ENCODE peak calls at places on chromosomes 12 and 14, in four cellular contexts. J, T, E and K are unnamed samples.

GRCh38 chr14:55938249-55938791 is 179.9 kb upstream of the PELI2 start:
- DNase-seq in J (no peak), T (no peak), E (no peak), K (no peak)

GRCh38 chr12:66403746-66404145 is 101.5 kb downstream of the HELB start:
- DNase-seq in J (no peak), T (no peak), E (no peak), K (no peak)

GRCh38 chr12:8088574-8088973 is 6.5 kb downstream of the NECAP1 start:
- DNase-seq in J (no peak), T (no peak), E (no peak), K (no peak)

GRCh38 chr14:105141486-105142281 is 26.9 kb downstream of the JAG2 start:
- DNase-seq in J (no peak), T (no peak), E (no peak), K (no peak)

GRCh38 chr12:94560416-94561221 is 89.7 kb downstream of the TMCC3 start:
- DNase-seq in J (peak), T (no peak), E (no peak), K (no peak)

GRCh38 chr12:53644133-53644532 is 18.0 kb upstream of the ATF7 start:
- DNase-seq in J (no peak), T (no peak), E (no peak), K (no peak)

GRCh38 chr12:13839937-13840336 is 141.5 kb downstream of the GRIN2B start:
- DNase-seq in J (no peak), T (no peak), E (no peak), K (no peak)

GRCh38 chr14:103230658-103231334 is 103.2 kb upstream of the EIF5 start:
- DNase-seq in J (no peak), T (no peak), E (no peak), K (no peak)

GRCh38 chr14:22660654-22661053 is 16.5 kb upstream of the OR6J1 start:
- DNase-seq in J (no peak), T (no peak), E (no peak), K (no peak)

GRCh38 chr14:80164991-80165390 is 46.3 kb downstream of the DIO2 start:
- DNase-seq in J (no peak), T (no peak), E (no peak), K (no peak)

GRCh38 chr12:121345151-121345810 is 6.9 kb downstream of the ANAPC5 start:
- DNase-seq in J (no peak), T (no peak), E (no peak), K (no peak)

GRCh38 chr12:113861708-113862312 is 104.3 kb downstream of the RBM19 start:
- DNase-seq in J (peak), T (no peak), E (no peak), K (no peak)

GRCh38 chr12:85711735-85712390 is 124.3 kb downstream of the RASSF9 start:
- DNase-seq in J (no peak), T (no peak), E (peak), K (no peak)

GRCh38 chr12:131801254-131801866 is 26.8 kb upstream of the MMP17 start:
- DNase-seq in J (no peak), T (no peak), E (no peak), K (no peak)

GRCh38 chr12:100668939-100669536 is 95.6 kb downstream of the GAS2L3 start:
- DNase-seq in J (peak), T (peak), E (peak), K (peak)

GRCh38 chr12:6222009-6222702 is 22.0 kb downstream of the CD9 start:
- DNase-seq in J (peak), T (no peak), E (no peak), K (no peak)

GRCh38 chr14:68479247-68479646 is 313.6 kb downstream of the ZFP36L1 start:
- DNase-seq in J (no peak), T (no peak), E (no peak), K (no peak)

GRCh38 chr14:32757568-32757967 is 181.1 kb upstream of the NPAS3 start:
- DNase-seq in J (no peak), T (no peak), E (no peak), K (no peak)

GRCh38 chr12:40622246-40622838 is 69.9 kb upstream of the CNTN1 start:
- DNase-seq in J (peak), T (no peak), E (peak), K (peak)

GRCh38 chr14:67343601-67344230 is 15.9 kb downstream of the ATP6V1D start:
- DNase-seq in J (no peak), T (no peak), E (no peak), K (no peak)

GRCh38 chr14:69464379-69464778 is 20.1 kb upstream of the PLEKHD1 start:
- DNase-seq in J (no peak), T (no peak), E (no peak), K (no peak)

GRCh38 chr14:103123634-103124500 is 606 bp downstream of the TNFAIP2 start:
- DNase-seq in J (peak), T (peak), E (peak), K (peak)

GRCh38 chr12:128026696-128027574 is 240.0 kb upstream of the TMEM132C start:
- DNase-seq in J (no peak), T (no peak), E (no peak), K (no peak)

GRCh38 chr12:113190761-113191160 is 5.2 kb downstream of the RITA1 start:
- DNase-seq in J (peak), T (no peak), E (no peak), K (no peak)

GRCh38 chr14:72880164-72880563 is 13.7 kb downstream of the DPF3 start:
- DNase-seq in J (no peak), T (no peak), E (no peak), K (no peak)

GRCh38 chr14:68864301-68864810 is 71.5 kb upstream of the ZFP36L1 start:
- DNase-seq in J (no peak), T (no peak), E (no peak), K (no peak)

GRCh38 chr14:100673085-100673806 is 53.4 kb upstream of the DLK1 start:
- DNase-seq in J (peak), T (no peak), E (no peak), K (peak)

GRCh38 chr14:57692671-57693070 is 173.2 kb downstream of the SLC35F4 start:
- DNase-seq in J (peak), T (no peak), E (no peak), K (no peak)

GRCh38 chr12:86257173-86257572 is 982 bp upstream of the MGAT4C start:
- DNase-seq in J (peak), T (no peak), E (no peak), K (no peak)

GRCh38 chr14:24595046-24595808 is 14.3 kb downstream of the GZMH start:
- DNase-seq in J (no peak), T (no peak), E (no peak), K (no peak)

GRCh38 chr12:47938093-47938492 is 25.3 kb upstream of the TMEM106C start:
- DNase-seq in J (no peak), T (no peak), E (no peak), K (no peak)

GRCh38 chr14:32252030-32252670 is 49.1 kb upstream of the RNU6-8 start:
- DNase-seq in J (peak), T (no peak), E (peak), K (peak)

GRCh38 chr12:95615735-95616134 is 64.5 kb upstream of the USP44 start:
- DNase-seq in J (no peak), T (no peak), E (no peak), K (no peak)

GRCh38 chr12:111747333-111747732 is 19.4 kb upstream of the ALDH2 start:
- DNase-seq in J (peak), T (no peak), E (no peak), K (no peak)

GRCh38 chr12:108879615-108880254 is at the start of gene DAO:
- DNase-seq in J (no peak), T (no peak), E (no peak), K (no peak)

GRCh38 chr14:99716850-99717681 is 33.0 kb downstream of the CYP46A1 start:
- DNase-seq in J (no peak), T (no peak), E (no peak), K (no peak)

GRCh38 chr12:131088701-131089525 is 135.2 kb downstream of the ADGRD1 start:
- DNase-seq in J (no peak), T (peak), E (no peak), K (no peak)

DNA sequence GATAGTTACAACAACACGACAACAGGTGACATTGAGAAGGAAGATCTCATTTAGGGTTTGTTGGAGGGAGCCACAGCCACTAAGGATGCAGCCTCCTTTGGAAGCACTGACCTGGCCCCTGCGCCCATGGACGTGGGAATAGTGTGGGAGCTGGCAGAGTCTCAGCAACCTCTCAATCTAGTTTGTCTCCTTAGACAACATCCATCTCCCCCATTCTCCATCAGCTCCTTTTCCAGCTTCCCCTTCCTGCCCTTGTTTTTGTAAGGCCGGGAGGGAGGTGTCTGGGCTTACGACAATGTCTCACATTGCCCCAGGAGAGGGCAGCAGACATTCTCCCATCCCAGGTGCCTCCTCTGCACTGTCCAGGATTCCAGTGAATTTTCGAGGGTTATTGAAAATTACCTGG is 170.2 kb upstream of the PZP start:
- DNase-seq in J (peak), T (no peak), E (no peak), K (peak)
- TF ChIP-seq CTCF in J (peak), T (no peak), E (no peak), K (no peak)

GRCh38 chr12:58809064-58809607 is 111.2 kb downstream of the LRIG3 start:
- DNase-seq in J (no peak), T (no peak), E (no peak), K (no peak)

GRCh38 chr12:58801986-58802385 is 118.3 kb downstream of the LRIG3 start:
- DNase-seq in J (peak), T (no peak), E (no peak), K (no peak)

GRCh38 chr12:58803893-58804292 is 116.4 kb downstream of the LRIG3 start:
- DNase-seq in J (no peak), T (no peak), E (peak), K (no peak)

GRCh38 chr12:58804749-58805148 is 115.6 kb downstream of the LRIG3 start:
- DNase-seq in J (peak), T (no peak), E (no peak), K (no peak)
- TF ChIP-seq CTCF in J (peak), T (peak), E (no peak), K (peak)

DNA sequence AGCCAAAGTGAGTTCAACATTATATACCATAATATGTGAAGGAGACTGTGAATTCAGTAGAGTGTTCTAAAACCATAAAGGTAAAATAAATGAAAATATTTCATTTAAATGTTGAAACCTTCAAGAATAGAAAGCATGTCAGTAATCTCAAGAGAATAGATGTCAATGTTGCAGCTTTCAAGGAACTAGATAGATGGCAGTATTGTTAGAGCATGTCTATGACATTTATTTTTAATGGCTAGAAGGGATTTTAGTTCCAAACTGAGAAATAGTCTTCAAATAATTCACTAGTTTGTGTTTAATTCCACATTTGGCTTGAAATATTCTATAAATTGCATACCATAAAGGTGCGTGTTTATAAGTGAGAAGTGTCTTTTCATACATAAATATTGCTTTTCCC is 326.5 kb downstream of the FLRT2 start:
- DNase-seq in J (no peak), T (no peak), E (no peak), K (no peak)
- TF ChIP-seq CTCF in J (peak), T (no peak), E (no peak), K (no peak)

GRCh38 chr14:101861464-101861863 is 100.0 kb downstream of the PPP2R5C start:
- DNase-seq in J (no peak), T (no peak), E (no peak), K (no peak)
- TF ChIP-seq CTCF in J (no peak), T (no peak), E (no peak), K (no peak)

GRCh38 chr14:90815817-90816662 is at the start of gene TTC7B:
- DNase-seq in J (peak), T (peak), E (no peak), K (peak)
- TF ChIP-seq CTCF in J (peak), T (no peak), E (peak), K (no peak)